ENCODE peak calls at places on chromosomes 7 and 10, in six cellular contexts. U, P, N, Z, Y and K are unnamed samples.

GRCh38 chr10:7275761-7276440 is 134.9 kb downstream of the SFMBT2 start:
- DNase-seq in U (no peak), P (no peak), N (no peak), Z (no peak), Y (peak), K (no peak)

GRCh38 chr10:119770928-119771327 is 45.1 kb downstream of the INPP5F start:
- DNase-seq in U (no peak), P (no peak), N (no peak), Z (no peak), Y (peak), K (peak)

GRCh38 chr10:4431114-4431862 is 394.7 kb upstream of the AKR1E2 start:
- DNase-seq in U (no peak), P (no peak), N (no peak), Z (peak), Y (no peak), K (peak)

GRCh38 chr10:3747984-3748383 is 37.0 kb downstream of the KLF6 start:
- DNase-seq in U (no peak), P (peak), N (no peak), Z (no peak), Y (no peak), K (no peak)

GRCh38 chr7:102415685-102416225 is 17.6 kb upstream of the ORAI2 start:
- DNase-seq in U (no peak), P (no peak), N (no peak), Z (no peak), Y (no peak), K (no peak)

GRCh38 chr10:50367732-50368131 is 116.4 kb upstream of the ASAH2 start:
- DNase-seq in U (no peak), P (no peak), N (no peak), Z (peak), Y (no peak), K (peak)

GRCh38 chr7:26321440-26321839 is 29.8 kb downstream of the SNX10 start:
- DNase-seq in U (no peak), P (no peak), N (no peak), Z (no peak), Y (no peak), K (no peak)

GRCh38 chr10:72309290-72310240 is 35.8 kb downstream of the DDIT4 start:
- DNase-seq in U (no peak), P (peak), N (no peak), Z (no peak), Y (no peak), K (peak)

GRCh38 chr7:80830584-80831319 is 88.1 kb downstream of the SEMA3C start:
- DNase-seq in U (no peak), P (no peak), N (no peak), Z (peak), Y (no peak), K (no peak)

GRCh38 chr10:62376064-62377025 is 2.2 kb downstream of the ZNF365 start:
- DNase-seq in U (no peak), P (no peak), N (no peak), Z (no peak), Y (no peak), K (no peak)

GRCh38 chr10:44070282-44070681 is 314.6 kb downstream of the CXCL12 start:
- DNase-seq in U (no peak), P (no peak), N (no peak), Z (no peak), Y (peak), K (no peak)

GRCh38 chr10:79066460-79067240 is 2.1 kb upstream of the ZMIZ1 start:
- DNase-seq in U (peak), P (no peak), N (peak), Z (no peak), Y (peak), K (peak)

GRCh38 chr10:75295901-75296441 is 60.2 kb upstream of the COMTD1 start:
- DNase-seq in U (no peak), P (no peak), N (no peak), Z (no peak), Y (no peak), K (no peak)

GRCh38 chr7:106116162-106116704 is 4.1 kb upstream of the SYPL1 start:
- DNase-seq in U (no peak), P (no peak), N (no peak), Z (no peak), Y (no peak), K (no peak)

GRCh38 chr7:140425718-140426117 is 21.9 kb downstream of the RAB19 start:
- DNase-seq in U (no peak), P (no peak), N (no peak), Z (no peak), Y (no peak), K (no peak)

GRCh38 chr10:368579-369255 is 233.5 kb downstream of the ZMYND11 start:
- DNase-seq in U (no peak), P (no peak), N (peak), Z (no peak), Y (peak), K (no peak)

GRCh38 chr7:107660381-107661080 is at the start of gene SLC26A4:
- DNase-seq in U (peak), P (no peak), N (no peak), Z (no peak), Y (no peak), K (no peak)

GRCh38 chr10:121702351-121703320 is 104.4 kb upstream of the FGFR2 start:
- DNase-seq in U (no peak), P (no peak), N (no peak), Z (no peak), Y (no peak), K (peak)

GRCh38 chr7:36604801-36605200 is 119.5 kb downstream of the AOAH start:
- DNase-seq in U (no peak), P (no peak), N (no peak), Z (no peak), Y (peak), K (no peak)

GRCh38 chr7:47454066-47454950 is 127.6 kb downstream of the TNS3 start:
- DNase-seq in U (no peak), P (no peak), N (no peak), Z (no peak), Y (no peak), K (no peak)

GRCh38 chr7:128274246-128274889 is 33.3 kb downstream of the LEP start:
- DNase-seq in U (no peak), P (no peak), N (no peak), Z (no peak), Y (no peak), K (no peak)

GRCh38 chr7:20288036-20288435 is 42.7 kb upstream of the ITGB8 start:
- DNase-seq in U (no peak), P (no peak), N (no peak), Z (no peak), Y (no peak), K (no peak)

GRCh38 chr7:1852781-1853618 is 182.9 kb downstream of the ELFN1 start:
- DNase-seq in U (no peak), P (no peak), N (no peak), Z (no peak), Y (no peak), K (no peak)

GRCh38 chr10:19811517-19811916 is 4.7 kb upstream of the PLXDC2 start:
- DNase-seq in U (no peak), P (no peak), N (no peak), Z (no peak), Y (no peak), K (peak)

GRCh38 chr10:132972986-132973902 is 30.9 kb upstream of the CFAP46 start:
- DNase-seq in U (no peak), P (no peak), N (no peak), Z (no peak), Y (no peak), K (no peak)

GRCh38 chr10:52261362-52261761 is 52.7 kb upstream of the DKK1 start:
- DNase-seq in U (no peak), P (no peak), N (no peak), Z (no peak), Y (no peak), K (no peak)

GRCh38 chr10:78470267-78471103 is 436.8 kb downstream of the RPS24 start:
- DNase-seq in U (no peak), P (no peak), N (peak), Z (no peak), Y (no peak), K (no peak)

GRCh38 chr7:4931932-4932331 is 27.1 kb downstream of the MMD2 start:
- DNase-seq in U (no peak), P (peak), N (peak), Z (peak), Y (peak), K (no peak)

GRCh38 chr10:100065084-100065660 is 16.5 kb downstream of the CPN1 start:
- DNase-seq in U (no peak), P (no peak), N (no peak), Z (no peak), Y (no peak), K (no peak)

GRCh38 chr10:49761789-49762565 is at the start of gene OGDHL:
- DNase-seq in U (peak), P (peak), N (peak), Z (peak), Y (peak), K (peak)

GRCh38 chr7:138226001-138226476 is 149.8 kb downstream of the AKR1D1 start:
- DNase-seq in U (no peak), P (no peak), N (peak), Z (no peak), Y (no peak), K (no peak)

GRCh38 chr7:156896388-156897022 is 3.5 kb upstream of the LMBR1 start:
- DNase-seq in U (no peak), P (no peak), N (no peak), Z (no peak), Y (no peak), K (no peak)

GRCh38 chr7:1965579-1966294 is 267.0 kb downstream of the MAD1L1 start:
- DNase-seq in U (no peak), P (no peak), N (no peak), Z (no peak), Y (peak), K (no peak)

GRCh38 chr7:158312789-158313188 is 274.8 kb downstream of the PTPRN2 start:
- DNase-seq in U (no peak), P (no peak), N (no peak), Z (no peak), Y (no peak), K (no peak)

GRCh38 chr7:35714862-35715261 is 19.9 kb upstream of the HERPUD2 start:
- DNase-seq in U (no peak), P (no peak), N (no peak), Z (no peak), Y (peak), K (no peak)

GRCh38 chr7:155925682-155926081 is 113.4 kb upstream of the SHH start:
- DNase-seq in U (no peak), P (peak), N (no peak), Z (no peak), Y (no peak), K (no peak)